ENCODE peak calls at places on chromosomes 7 and 10, in four cellular contexts. L is EL, V is C1 segment of cervical spinal cord, N is neural progenitor cell. E is an unnamed sample.

GRCh38 chr10:118522791-118523498 is 72.5 kb downstream of the PRLHR start:
- DNase-seq in L (peak), V (no peak), N (no peak), E (no peak)

GRCh38 chr7:1113548-1113885 is 25.6 kb downstream of the GPER1 start:
- DNase-seq in L (no peak), V (no peak), N (no peak), E (no peak)

GRCh38 chr7:25857376-25858067 is 294.5 kb upstream of the NFE2L3 start:
- DNase-seq in L (no peak), V (no peak), N (peak), E (peak)

GRCh38 chr10:127046975-127047877 is 142.0 kb downstream of the DOCK1 start:
- DNase-seq in L (peak), V (no peak), N (no peak), E (no peak)

GRCh38 chr10:131200856-131201470 is 110.6 kb downstream of the TCERG1L start:
- DNase-seq in L (no peak), V (no peak), N (no peak), E (no peak)

GRCh38 chr7:64314493-64315020 is 796 bp downstream of the ZNF736 start:
- DNase-seq in L (no peak), V (no peak), N (no peak), E (no peak)

GRCh38 chr7:72706521-72706920 is 121.5 kb downstream of the TYW1B start:
- DNase-seq in L (peak), V (no peak), N (no peak), E (no peak)

GRCh38 chr7:103990991-103991390 is 1.5 kb upstream of the RELN start:
- DNase-seq in L (no peak), V (no peak), N (no peak), E (no peak)

GRCh38 chr10:1101946-1102345 is 45.8 kb downstream of the WDR37 start:
- DNase-seq in L (no peak), V (no peak), N (no peak), E (no peak)

GRCh38 chr7:93884541-93884940 is 6.0 kb downstream of the TFPI2 start:
- DNase-seq in L (no peak), V (no peak), N (no peak), E (no peak)

GRCh38 chr7:28405662-28406061 is 6.7 kb upstream of the CREB5 start:
- DNase-seq in L (peak), V (no peak), N (no peak), E (no peak)

GRCh38 chr7:121931149-121931922 is 58.4 kb downstream of the PTPRZ1 start:
- DNase-seq in L (no peak), V (no peak), N (no peak), E (no peak)

GRCh38 chr10:124030061-124030460 is 63.3 kb downstream of the CHST15 start:
- DNase-seq in L (no peak), V (no peak), N (no peak), E (no peak)

GRCh38 chr7:120733143-120733542 is 124.8 kb downstream of the TSPAN12 start:
- DNase-seq in L (peak), V (no peak), N (no peak), E (no peak)

GRCh38 chr7:91876391-91877133 is 3.9 kb downstream of the MTERF1 start:
- DNase-seq in L (no peak), V (no peak), N (no peak), E (no peak)

GRCh38 chr10:133257489-133258065 is 19.1 kb downstream of the ADAM8 start:
- DNase-seq in L (no peak), V (no peak), N (peak), E (peak)

GRCh38 chr10:119481781-119482426 is 60.6 kb downstream of the RGS10 start:
- DNase-seq in L (no peak), V (no peak), N (no peak), E (no peak)

GRCh38 chr7:34823650-34824258 is 165.7 kb downstream of the NPSR1 start:
- DNase-seq in L (peak), V (no peak), N (peak), E (peak)

GRCh38 chr7:94028768-94029167 is 24.6 kb upstream of the BET1 start:
- DNase-seq in L (peak), V (no peak), N (no peak), E (no peak)